ENCODE peak calls at places on chromosome 2, in ten cellular contexts. One of them, this sample, is unnamed.

GRCh38 chr2:85589982-85590791 is 5.4 kb upstream of the RNF181 start:
- DNase-seq in NCI-H460: no peak
- DNase-seq in NCI-H187 treated with DMSO at 0.1 percent for 48 hours: no peak
- DNase-seq in skeletal muscle cell: peak; percentile 91
- DNase-seq in activated CD4-positive, alpha-beta T cell treated with anti-CD3 and anti-CD28 coated beads, Interleukin-2, amount 10 ng/mL, durations not matched to agents 7 days and 5 days: no peak
- DNase-seq in mammary epithelial cell: peak; percentile 49
- DNase-seq in myocyte: peak; percentile 98
- DNase-seq in Right ventricle myocardium inferior: no peak
- DNase-seq in naive thymus-derived CD4-positive, alpha-beta T cell: no peak
- DNase-seq in activated T-helper 1 cell treated with anti-CD3 and anti-CD28 coated beads, Interleukin-2, amount 50 U/mL, for 16 hours: no peak
- DNase-seq in this sample: peak; percentile 49

GRCh38 chr2:173291412-173291811 is 63.3 kb upstream of the CDCA7 start:
- DNase-seq in activated CD4-positive, alpha-beta T cell treated with anti-CD3 and anti-CD28 coated beads, Interleukin-2, amount 10 ng/mL, durations not matched to agents 7 days and 5 days: no peak
- DNase-seq in NCI-H460: no peak
- DNase-seq in myocyte: no peak
- DNase-seq in NCI-H187 treated with DMSO at 0.1 percent for 48 hours: no peak
- DNase-seq in naive thymus-derived CD4-positive, alpha-beta T cell: no peak
- DNase-seq in Right ventricle myocardium inferior: no peak
- DNase-seq in skeletal muscle cell: no peak
- DNase-seq in activated T-helper 1 cell treated with anti-CD3 and anti-CD28 coated beads, Interleukin-2, amount 50 U/mL, for 16 hours: no peak
- DNase-seq in mammary epithelial cell: peak; percentile 24
- DNase-seq in this sample: peak; percentile 22

GRCh38 chr2:205864511-205864910 is 182.2 kb downstream of the NRP2 start:
- DNase-seq in activated CD4-positive, alpha-beta T cell treated with anti-CD3 and anti-CD28 coated beads, Interleukin-2, amount 10 ng/mL, durations not matched to agents 7 days and 5 days: no peak
- DNase-seq in mammary epithelial cell: no peak
- DNase-seq in Right ventricle myocardium inferior: no peak
- DNase-seq in NCI-H187 treated with DMSO at 0.1 percent for 48 hours: no peak
- DNase-seq in NCI-H460: no peak
- DNase-seq in skeletal muscle cell: no peak
- DNase-seq in activated T-helper 1 cell treated with anti-CD3 and anti-CD28 coated beads, Interleukin-2, amount 50 U/mL, for 16 hours: no peak
- DNase-seq in naive thymus-derived CD4-positive, alpha-beta T cell: no peak
- DNase-seq in myocyte: peak; percentile 50
- DNase-seq in this sample: no peak

GRCh38 chr2:86786001-86786536 is 4.6 kb downstream of the CD8A start:
- DNase-seq in naive thymus-derived CD4-positive, alpha-beta T cell: no peak
- DNase-seq in activated T-helper 1 cell treated with anti-CD3 and anti-CD28 coated beads, Interleukin-2, amount 50 U/mL, for 16 hours: no peak
- DNase-seq in Right ventricle myocardium inferior: no peak
- DNase-seq in skeletal muscle cell: no peak
- DNase-seq in NCI-H460: no peak
- DNase-seq in myocyte: no peak
- DNase-seq in NCI-H187 treated with DMSO at 0.1 percent for 48 hours: no peak
- DNase-seq in activated CD4-positive, alpha-beta T cell treated with anti-CD3 and anti-CD28 coated beads, Interleukin-2, amount 10 ng/mL, durations not matched to agents 7 days and 5 days: no peak
- DNase-seq in mammary epithelial cell: no peak
- DNase-seq in this sample: no peak

GRCh38 chr2:197710424-197711042 is 5.4 kb downstream of the MARS2 start:
- DNase-seq in NCI-H460: no peak
- DNase-seq in naive thymus-derived CD4-positive, alpha-beta T cell: no peak
- DNase-seq in skeletal muscle cell: no peak
- DNase-seq in activated T-helper 1 cell treated with anti-CD3 and anti-CD28 coated beads, Interleukin-2, amount 50 U/mL, for 16 hours: no peak
- DNase-seq in Right ventricle myocardium inferior: no peak
- DNase-seq in mammary epithelial cell: no peak
- DNase-seq in activated CD4-positive, alpha-beta T cell treated with anti-CD3 and anti-CD28 coated beads, Interleukin-2, amount 10 ng/mL, durations not matched to agents 7 days and 5 days: no peak
- DNase-seq in myocyte: no peak
- DNase-seq in NCI-H187 treated with DMSO at 0.1 percent for 48 hours: no peak
- DNase-seq in this sample: no peak

GRCh38 chr2:20179755-20180594 is 45.0 kb downstream of the SDC1 start:
- DNase-seq in NCI-H187 treated with DMSO at 0.1 percent for 48 hours: no peak
- DNase-seq in skeletal muscle cell: no peak
- DNase-seq in NCI-H460: no peak
- DNase-seq in activated T-helper 1 cell treated with anti-CD3 and anti-CD28 coated beads, Interleukin-2, amount 50 U/mL, for 16 hours: no peak
- DNase-seq in myocyte: no peak
- DNase-seq in mammary epithelial cell: peak; percentile 95
- DNase-seq in naive thymus-derived CD4-positive, alpha-beta T cell: no peak
- DNase-seq in activated CD4-positive, alpha-beta T cell treated with anti-CD3 and anti-CD28 coated beads, Interleukin-2, amount 10 ng/mL, durations not matched to agents 7 days and 5 days: no peak
- DNase-seq in Right ventricle myocardium inferior: no peak
- DNase-seq in this sample: peak; percentile 89

GRCh38 chr2:29213871-29214341 is 98.7 kb downstream of the CLIP4 start:
- DNase-seq in activated T-helper 1 cell treated with anti-CD3 and anti-CD28 coated beads, Interleukin-2, amount 50 U/mL, for 16 hours: no peak
- DNase-seq in NCI-H187 treated with DMSO at 0.1 percent for 48 hours: no peak
- DNase-seq in myocyte: peak; percentile 10
- DNase-seq in naive thymus-derived CD4-positive, alpha-beta T cell: no peak
- DNase-seq in mammary epithelial cell: no peak
- DNase-seq in skeletal muscle cell: no peak
- DNase-seq in Right ventricle myocardium inferior: no peak
- DNase-seq in NCI-H460: no peak
- DNase-seq in activated CD4-positive, alpha-beta T cell treated with anti-CD3 and anti-CD28 coated beads, Interleukin-2, amount 10 ng/mL, durations not matched to agents 7 days and 5 days: no peak
- DNase-seq in this sample: peak; percentile 13

GRCh38 chr2:134479696-134480330 is 225.9 kb downstream of the MGAT5 start:
- DNase-seq in skeletal muscle cell: no peak
- DNase-seq in NCI-H187 treated with DMSO at 0.1 percent for 48 hours: no peak
- DNase-seq in mammary epithelial cell: no peak
- DNase-seq in activated CD4-positive, alpha-beta T cell treated with anti-CD3 and anti-CD28 coated beads, Interleukin-2, amount 10 ng/mL, durations not matched to agents 7 days and 5 days: no peak
- DNase-seq in Right ventricle myocardium inferior: no peak
- DNase-seq in myocyte: no peak
- DNase-seq in activated T-helper 1 cell treated with anti-CD3 and anti-CD28 coated beads, Interleukin-2, amount 50 U/mL, for 16 hours: no peak
- DNase-seq in naive thymus-derived CD4-positive, alpha-beta T cell: no peak
- DNase-seq in NCI-H460: no peak
- DNase-seq in this sample: no peak

GRCh38 chr2:184692137-184692734 is 93.9 kb downstream of the ZNF804A start:
- DNase-seq in activated CD4-positive, alpha-beta T cell treated with anti-CD3 and anti-CD28 coated beads, Interleukin-2, amount 10 ng/mL, durations not matched to agents 7 days and 5 days: no peak
- DNase-seq in skeletal muscle cell: peak; percentile 44
- DNase-seq in Right ventricle myocardium inferior: no peak
- DNase-seq in mammary epithelial cell: no peak
- DNase-seq in activated T-helper 1 cell treated with anti-CD3 and anti-CD28 coated beads, Interleukin-2, amount 50 U/mL, for 16 hours: no peak
- DNase-seq in NCI-H460: no peak
- DNase-seq in naive thymus-derived CD4-positive, alpha-beta T cell: no peak
- DNase-seq in myocyte: no peak
- DNase-seq in NCI-H187 treated with DMSO at 0.1 percent for 48 hours: no peak
- DNase-seq in this sample: no peak

GRCh38 chr2:200253631-200254030 is 52.9 kb upstream of the SPATS2L start:
- DNase-seq in mammary epithelial cell: peak; percentile 72
- DNase-seq in NCI-H187 treated with DMSO at 0.1 percent for 48 hours: no peak
- DNase-seq in activated T-helper 1 cell treated with anti-CD3 and anti-CD28 coated beads, Interleukin-2, amount 50 U/mL, for 16 hours: no peak
- DNase-seq in naive thymus-derived CD4-positive, alpha-beta T cell: no peak
- DNase-seq in NCI-H460: no peak
- DNase-seq in skeletal muscle cell: no peak
- DNase-seq in activated CD4-positive, alpha-beta T cell treated with anti-CD3 and anti-CD28 coated beads, Interleukin-2, amount 10 ng/mL, durations not matched to agents 7 days and 5 days: no peak
- DNase-seq in Right ventricle myocardium inferior: no peak
- DNase-seq in myocyte: peak; percentile 30
- DNase-seq in this sample: peak; percentile 35

GRCh38 chr2:237698338-237698694 is 70.9 kb downstream of the LRRFIP1 start:
- DNase-seq in activated T-helper 1 cell treated with anti-CD3 and anti-CD28 coated beads, Interleukin-2, amount 50 U/mL, for 16 hours: no peak
- DNase-seq in myocyte: no peak
- DNase-seq in mammary epithelial cell: no peak
- DNase-seq in activated CD4-positive, alpha-beta T cell treated with anti-CD3 and anti-CD28 coated beads, Interleukin-2, amount 10 ng/mL, durations not matched to agents 7 days and 5 days: no peak
- DNase-seq in NCI-H460: no peak
- DNase-seq in naive thymus-derived CD4-positive, alpha-beta T cell: no peak
- DNase-seq in Right ventricle myocardium inferior: no peak
- DNase-seq in NCI-H187 treated with DMSO at 0.1 percent for 48 hours: no peak
- DNase-seq in skeletal muscle cell: no peak
- DNase-seq in this sample: no peak

GRCh38 chr2:72515696-72516095 is 310.1 kb downstream of the EXOC6B start:
- DNase-seq in skeletal muscle cell: no peak
- DNase-seq in NCI-H187 treated with DMSO at 0.1 percent for 48 hours: no peak
- DNase-seq in Right ventricle myocardium inferior: no peak
- DNase-seq in naive thymus-derived CD4-positive, alpha-beta T cell: no peak
- DNase-seq in NCI-H460: no peak
- DNase-seq in activated CD4-positive, alpha-beta T cell treated with anti-CD3 and anti-CD28 coated beads, Interleukin-2, amount 10 ng/mL, durations not matched to agents 7 days and 5 days: no peak
- DNase-seq in activated T-helper 1 cell treated with anti-CD3 and anti-CD28 coated beads, Interleukin-2, amount 50 U/mL, for 16 hours: no peak
- DNase-seq in myocyte: peak; percentile 33
- DNase-seq in mammary epithelial cell: no peak
- DNase-seq in this sample: peak; percentile 1

GRCh38 chr2:26846334-26846863 is 1.5 kb upstream of the DPYSL5 start:
- DNase-seq in myocyte: peak; percentile 76
- DNase-seq in NCI-H460: peak; percentile 67
- DNase-seq in activated CD4-positive, alpha-beta T cell treated with anti-CD3 and anti-CD28 coated beads, Interleukin-2, amount 10 ng/mL, durations not matched to agents 7 days and 5 days: peak; percentile 65
- DNase-seq in naive thymus-derived CD4-positive, alpha-beta T cell: peak; percentile 60
- DNase-seq in mammary epithelial cell: peak; percentile 52
- DNase-seq in skeletal muscle cell: peak; percentile 16
- DNase-seq in Right ventricle myocardium inferior: peak; percentile 84
- DNase-seq in activated T-helper 1 cell treated with anti-CD3 and anti-CD28 coated beads, Interleukin-2, amount 50 U/mL, for 16 hours: peak; percentile 30
- DNase-seq in NCI-H187 treated with DMSO at 0.1 percent for 48 hours: peak; percentile 91
- DNase-seq in this sample: peak; percentile 43

GRCh38 chr2:95046371-95047112 is 21.0 kb downstream of the MAL start:
- DNase-seq in naive thymus-derived CD4-positive, alpha-beta T cell: no peak
- DNase-seq in skeletal muscle cell: no peak
- DNase-seq in Right ventricle myocardium inferior: peak; percentile 69
- DNase-seq in NCI-H460: no peak
- DNase-seq in myocyte: no peak
- DNase-seq in activated CD4-positive, alpha-beta T cell treated with anti-CD3 and anti-CD28 coated beads, Interleukin-2, amount 10 ng/mL, durations not matched to agents 7 days and 5 days: no peak
- DNase-seq in NCI-H187 treated with DMSO at 0.1 percent for 48 hours: no peak
- DNase-seq in mammary epithelial cell: no peak
- DNase-seq in activated T-helper 1 cell treated with anti-CD3 and anti-CD28 coated beads, Interleukin-2, amount 50 U/mL, for 16 hours: no peak
- DNase-seq in this sample: no peak

GRCh38 chr2:108573070-108573469 is 38.8 kb downstream of the LIMS1 start:
- DNase-seq in NCI-H187 treated with DMSO at 0.1 percent for 48 hours: no peak
- DNase-seq in mammary epithelial cell: peak; percentile 60
- DNase-seq in naive thymus-derived CD4-positive, alpha-beta T cell: no peak
- DNase-seq in Right ventricle myocardium inferior: no peak
- DNase-seq in activated CD4-positive, alpha-beta T cell treated with anti-CD3 and anti-CD28 coated beads, Interleukin-2, amount 10 ng/mL, durations not matched to agents 7 days and 5 days: no peak
- DNase-seq in activated T-helper 1 cell treated with anti-CD3 and anti-CD28 coated beads, Interleukin-2, amount 50 U/mL, for 16 hours: no peak
- DNase-seq in myocyte: peak; percentile 29
- DNase-seq in skeletal muscle cell: no peak
- DNase-seq in NCI-H460: no peak
- DNase-seq in this sample: no peak

GRCh38 chr2:238948765-238949641 is 101.1 kb downstream of the TWIST2 start:
- DNase-seq in myocyte: no peak
- DNase-seq in Right ventricle myocardium inferior: no peak
- DNase-seq in NCI-H460: no peak
- DNase-seq in NCI-H187 treated with DMSO at 0.1 percent for 48 hours: no peak
- DNase-seq in activated CD4-positive, alpha-beta T cell treated with anti-CD3 and anti-CD28 coated beads, Interleukin-2, amount 10 ng/mL, durations not matched to agents 7 days and 5 days: no peak
- DNase-seq in naive thymus-derived CD4-positive, alpha-beta T cell: no peak
- DNase-seq in skeletal muscle cell: no peak
- DNase-seq in mammary epithelial cell: no peak
- DNase-seq in activated T-helper 1 cell treated with anti-CD3 and anti-CD28 coated beads, Interleukin-2, amount 50 U/mL, for 16 hours: no peak
- DNase-seq in this sample: peak; percentile 74

GRCh38 chr2:134021830-134022524 is 231.9 kb upstream of the MGAT5 start:
- DNase-seq in Right ventricle myocardium inferior: no peak
- DNase-seq in activated CD4-positive, alpha-beta T cell treated with anti-CD3 and anti-CD28 coated beads, Interleukin-2, amount 10 ng/mL, durations not matched to agents 7 days and 5 days: no peak
- DNase-seq in mammary epithelial cell: no peak
- DNase-seq in myocyte: peak; percentile 3
- DNase-seq in NCI-H187 treated with DMSO at 0.1 percent for 48 hours: no peak
- DNase-seq in activated T-helper 1 cell treated with anti-CD3 and anti-CD28 coated beads, Interleukin-2, amount 50 U/mL, for 16 hours: no peak
- DNase-seq in NCI-H460: no peak
- DNase-seq in naive thymus-derived CD4-positive, alpha-beta T cell: no peak
- DNase-seq in skeletal muscle cell: no peak
- DNase-seq in this sample: no peak

GRCh38 chr2:64327129-64327509 is 126.8 kb upstream of the LGALSL start:
- DNase-seq in Right ventricle myocardium inferior: no peak
- DNase-seq in NCI-H460: no peak
- DNase-seq in activated T-helper 1 cell treated with anti-CD3 and anti-CD28 coated beads, Interleukin-2, amount 50 U/mL, for 16 hours: no peak
- DNase-seq in mammary epithelial cell: peak; percentile 19
- DNase-seq in NCI-H187 treated with DMSO at 0.1 percent for 48 hours: no peak
- DNase-seq in myocyte: no peak
- DNase-seq in skeletal muscle cell: no peak
- DNase-seq in activated CD4-positive, alpha-beta T cell treated with anti-CD3 and anti-CD28 coated beads, Interleukin-2, amount 10 ng/mL, durations not matched to agents 7 days and 5 days: no peak
- DNase-seq in naive thymus-derived CD4-positive, alpha-beta T cell: no peak
- DNase-seq in this sample: no peak

GRCh38 chr2:138698428-138698827 is 81.8 kb downstream of the NXPH2 start:
- DNase-seq in NCI-H460: no peak
- DNase-seq in NCI-H187 treated with DMSO at 0.1 percent for 48 hours: no peak
- DNase-seq in myocyte: no peak
- DNase-seq in mammary epithelial cell: no peak
- DNase-seq in skeletal muscle cell: no peak
- DNase-seq in naive thymus-derived CD4-positive, alpha-beta T cell: no peak
- DNase-seq in activated CD4-positive, alpha-beta T cell treated with anti-CD3 and anti-CD28 coated beads, Interleukin-2, amount 10 ng/mL, durations not matched to agents 7 days and 5 days: no peak
- DNase-seq in Right ventricle myocardium inferior: no peak
- DNase-seq in activated T-helper 1 cell treated with anti-CD3 and anti-CD28 coated beads, Interleukin-2, amount 50 U/mL, for 16 hours: no peak
- DNase-seq in this sample: no peak

GRCh38 chr2:224841910-224842309 is 125.7 kb upstream of the CCDC195 start:
- DNase-seq in Right ventricle myocardium inferior: no peak
- DNase-seq in NCI-H187 treated with DMSO at 0.1 percent for 48 hours: no peak
- DNase-seq in myocyte: no peak
- DNase-seq in activated T-helper 1 cell treated with anti-CD3 and anti-CD28 coated beads, Interleukin-2, amount 50 U/mL, for 16 hours: no peak
- DNase-seq in naive thymus-derived CD4-positive, alpha-beta T cell: no peak
- DNase-seq in activated CD4-positive, alpha-beta T cell treated with anti-CD3 and anti-CD28 coated beads, Interleukin-2, amount 10 ng/mL, durations not matched to agents 7 days and 5 days: no peak
- DNase-seq in NCI-H460: no peak
- DNase-seq in skeletal muscle cell: no peak
- DNase-seq in mammary epithelial cell: no peak
- DNase-seq in this sample: no peak

GRCh38 chr2:38079111-38080052 is 3.4 kb upstream of the CYP1B1 start:
- DNase-seq in NCI-H187 treated with DMSO at 0.1 percent for 48 hours: no peak
- DNase-seq in Right ventricle myocardium inferior: no peak
- DNase-seq in myocyte: no peak
- DNase-seq in mammary epithelial cell: no peak
- DNase-seq in activated CD4-positive, alpha-beta T cell treated with anti-CD3 and anti-CD28 coated beads, Interleukin-2, amount 10 ng/mL, durations not matched to agents 7 days and 5 days: no peak
- DNase-seq in skeletal muscle cell: no peak
- DNase-seq in naive thymus-derived CD4-positive, alpha-beta T cell: no peak
- DNase-seq in NCI-H460: no peak
- DNase-seq in activated T-helper 1 cell treated with anti-CD3 and anti-CD28 coated beads, Interleukin-2, amount 50 U/mL, for 16 hours: no peak
- DNase-seq in this sample: no peak

GRCh38 chr2:191607101-191607500 is 70.8 kb upstream of the NABP1 start:
- DNase-seq in skeletal muscle cell: peak; percentile 33
- DNase-seq in myocyte: no peak
- DNase-seq in Right ventricle myocardium inferior: no peak
- DNase-seq in naive thymus-derived CD4-positive, alpha-beta T cell: no peak
- DNase-seq in NCI-H187 treated with DMSO at 0.1 percent for 48 hours: no peak
- DNase-seq in activated CD4-positive, alpha-beta T cell treated with anti-CD3 and anti-CD28 coated beads, Interleukin-2, amount 10 ng/mL, durations not matched to agents 7 days and 5 days: no peak
- DNase-seq in mammary epithelial cell: peak; percentile 38
- DNase-seq in NCI-H460: no peak
- DNase-seq in activated T-helper 1 cell treated with anti-CD3 and anti-CD28 coated beads, Interleukin-2, amount 50 U/mL, for 16 hours: no peak
- DNase-seq in this sample: no peak

GRCh38 chr2:213281156-213281555 is 3.1 kb upstream of the SPAG16 start:
- DNase-seq in mammary epithelial cell: no peak
- DNase-seq in NCI-H187 treated with DMSO at 0.1 percent for 48 hours: no peak
- DNase-seq in NCI-H460: no peak
- DNase-seq in activated T-helper 1 cell treated with anti-CD3 and anti-CD28 coated beads, Interleukin-2, amount 50 U/mL, for 16 hours: no peak
- DNase-seq in naive thymus-derived CD4-positive, alpha-beta T cell: no peak
- DNase-seq in myocyte: peak; percentile 21
- DNase-seq in Right ventricle myocardium inferior: no peak
- DNase-seq in activated CD4-positive, alpha-beta T cell treated with anti-CD3 and anti-CD28 coated beads, Interleukin-2, amount 10 ng/mL, durations not matched to agents 7 days and 5 days: no peak
- DNase-seq in skeletal muscle cell: no peak
- DNase-seq in this sample: no peak

GRCh38 chr2:204727368-204727767 is 182.1 kb downstream of the PARD3B start:
- DNase-seq in mammary epithelial cell: no peak
- DNase-seq in activated T-helper 1 cell treated with anti-CD3 and anti-CD28 coated beads, Interleukin-2, amount 50 U/mL, for 16 hours: no peak
- DNase-seq in skeletal muscle cell: no peak
- DNase-seq in activated CD4-positive, alpha-beta T cell treated with anti-CD3 and anti-CD28 coated beads, Interleukin-2, amount 10 ng/mL, durations not matched to agents 7 days and 5 days: no peak
- DNase-seq in NCI-H187 treated with DMSO at 0.1 percent for 48 hours: no peak
- DNase-seq in Right ventricle myocardium inferior: no peak
- DNase-seq in myocyte: no peak
- DNase-seq in naive thymus-derived CD4-positive, alpha-beta T cell: no peak
- DNase-seq in NCI-H460: no peak
- DNase-seq in this sample: no peak

GRCh38 chr2:37877457-37878315 is 47.4 kb upstream of the RMDN2 start:
- DNase-seq in mammary epithelial cell: peak; percentile 46
- DNase-seq in Right ventricle myocardium inferior: no peak
- DNase-seq in skeletal muscle cell: no peak
- DNase-seq in myocyte: peak; percentile 79
- DNase-seq in activated CD4-positive, alpha-beta T cell treated with anti-CD3 and anti-CD28 coated beads, Interleukin-2, amount 10 ng/mL, durations not matched to agents 7 days and 5 days: peak; percentile 61
- DNase-seq in naive thymus-derived CD4-positive, alpha-beta T cell: peak; percentile 56
- DNase-seq in NCI-H187 treated with DMSO at 0.1 percent for 48 hours: peak; percentile 51
- DNase-seq in activated T-helper 1 cell treated with anti-CD3 and anti-CD28 coated beads, Interleukin-2, amount 50 U/mL, for 16 hours: no peak
- DNase-seq in NCI-H460: peak; percentile 75
- DNase-seq in this sample: no peak

GRCh38 chr2:233081232-233081730 is 21.1 kb downstream of the INPP5D start:
- DNase-seq in Right ventricle myocardium inferior: no peak
- DNase-seq in activated CD4-positive, alpha-beta T cell treated with anti-CD3 and anti-CD28 coated beads, Interleukin-2, amount 10 ng/mL, durations not matched to agents 7 days and 5 days: peak; percentile 70
- DNase-seq in NCI-H187 treated with DMSO at 0.1 percent for 48 hours: no peak
- DNase-seq in myocyte: no peak
- DNase-seq in naive thymus-derived CD4-positive, alpha-beta T cell: peak; percentile 72
- DNase-seq in NCI-H460: no peak
- DNase-seq in skeletal muscle cell: no peak
- DNase-seq in activated T-helper 1 cell treated with anti-CD3 and anti-CD28 coated beads, Interleukin-2, amount 50 U/mL, for 16 hours: no peak
- DNase-seq in mammary epithelial cell: no peak
- DNase-seq in this sample: no peak

GRCh38 chr2:215119847-215120246 is 18.6 kb downstream of the ABCA12 start:
- DNase-seq in mammary epithelial cell: no peak
- DNase-seq in myocyte: no peak
- DNase-seq in activated CD4-positive, alpha-beta T cell treated with anti-CD3 and anti-CD28 coated beads, Interleukin-2, amount 10 ng/mL, durations not matched to agents 7 days and 5 days: no peak
- DNase-seq in NCI-H187 treated with DMSO at 0.1 percent for 48 hours: no peak
- DNase-seq in skeletal muscle cell: no peak
- DNase-seq in Right ventricle myocardium inferior: no peak
- DNase-seq in NCI-H460: no peak
- DNase-seq in activated T-helper 1 cell treated with anti-CD3 and anti-CD28 coated beads, Interleukin-2, amount 50 U/mL, for 16 hours: no peak
- DNase-seq in naive thymus-derived CD4-positive, alpha-beta T cell: no peak
- DNase-seq in this sample: no peak

GRCh38 chr2:18825856-18826255 is 236.5 kb upstream of the NT5C1B start:
- DNase-seq in NCI-H460: no peak
- DNase-seq in activated CD4-positive, alpha-beta T cell treated with anti-CD3 and anti-CD28 coated beads, Interleukin-2, amount 10 ng/mL, durations not matched to agents 7 days and 5 days: no peak
- DNase-seq in NCI-H187 treated with DMSO at 0.1 percent for 48 hours: no peak
- DNase-seq in mammary epithelial cell: no peak
- DNase-seq in skeletal muscle cell: no peak
- DNase-seq in myocyte: no peak
- DNase-seq in naive thymus-derived CD4-positive, alpha-beta T cell: no peak
- DNase-seq in activated T-helper 1 cell treated with anti-CD3 and anti-CD28 coated beads, Interleukin-2, amount 50 U/mL, for 16 hours: no peak
- DNase-seq in Right ventricle myocardium inferior: no peak
- DNase-seq in this sample: no peak